ENCODE peak calls at places on chromosomes 7 and 10, in ten cellular contexts. O is GOT3; R is stimulated activated CD8-positive, alpha-beta memory T cell treated with anti-CD3 and anti-CD28 coated beads, Interleukin-7, amount 100 ng/mL, for 4 hours; L is NCI-H1105; X is RWPE1; I is naive B cell; N is IMR-90; P is EH; C is NAMALWA; Y is NCI-H1694 treated with DMSO at 0.1 percent for 48 hours. B is an unnamed sample.

GRCh38 chr7:128920913-128921582 is 10.5 kb upstream of the KCP start:
- DNase-seq in P (no peak), R (no peak), C (no peak), X (no peak), I (no peak), O (no peak), N (no peak), L (no peak), Y (no peak), B (no peak)

GRCh38 chr7:98276241-98276761 is 5.2 kb upstream of the BRI3 start:
- DNase-seq in O (no peak), L (no peak), Y (no peak), N (peak; percentile 67), C (no peak), X (no peak), P (peak; percentile 53), I (no peak), R (no peak), B (no peak)

GRCh38 chr7:74405899-74406512 is 47.7 kb upstream of the GTF2IRD1 start:
- DNase-seq in P (no peak), N (no peak), X (no peak), Y (no peak), C (no peak), R (no peak), L (no peak), I (no peak), O (no peak), B (no peak)

GRCh38 chr7:37191797-37192196 is 256.9 kb downstream of the ELMO1 start:
- DNase-seq in X (no peak), O (no peak), L (no peak), P (no peak), R (no peak), C (no peak), N (no peak), I (no peak), Y (no peak), B (no peak)

GRCh38 chr10:101453791-101454718 is 100.1 kb downstream of the BTRC start:
- DNase-seq in I (no peak), P (peak; percentile 44), Y (no peak), N (peak; percentile 52), O (no peak), C (no peak), R (no peak), L (no peak), X (no peak), B (no peak)

GRCh38 chr10:71595649-71596048 is 123.9 kb downstream of the C10orf105 start:
- DNase-seq in P (no peak), L (no peak), N (no peak), X (no peak), C (no peak), I (no peak), R (no peak), O (no peak), Y (no peak), B (no peak)

GRCh38 chr10:122551450-122551849 is 9.1 kb upstream of the DMBT1 start:
- DNase-seq in O (no peak), L (no peak), R (peak; percentile 15), X (no peak), N (no peak), P (no peak), C (peak; percentile 13), Y (no peak), I (no peak), B (no peak)

GRCh38 chr10:19043431-19043830 is 5.2 kb upstream of the MALRD1 start:
- DNase-seq in L (no peak), P (no peak), O (no peak), N (no peak), Y (no peak), X (no peak), I (no peak), R (no peak), C (no peak), B (no peak)

GRCh38 chr7:97685952-97686351 is 45.9 kb upstream of the TAC1 start:
- DNase-seq in N (no peak), P (no peak), C (no peak), X (no peak), L (no peak), Y (no peak), I (no peak), O (no peak), R (no peak), B (no peak)

GRCh38 chr7:28509256-28510021 is 97.1 kb downstream of the CREB5 start:
- DNase-seq in P (no peak), L (no peak), I (no peak), O (no peak), X (no peak), C (peak; percentile 19), R (no peak), Y (no peak), N (no peak), B (no peak)

GRCh38 chr10:73843254-73843653 is 31.1 kb downstream of the CAMK2G start:
- DNase-seq in L (no peak), X (no peak), C (no peak), O (no peak), I (no peak), R (no peak), P (peak; percentile 38), N (no peak), Y (no peak), B (no peak)

GRCh38 chr10:71981024-71981867 is 17.1 kb downstream of the CHST3 start:
- DNase-seq in X (no peak), O (no peak), R (no peak), C (no peak), N (no peak), I (no peak), L (no peak), P (peak; percentile 55), Y (no peak), B (no peak)

GRCh38 chr10:126235091-126235978 is 152.9 kb downstream of the ADAM12 start:
- DNase-seq in Y (no peak), O (no peak), P (no peak), N (no peak), L (no peak), R (no peak), C (no peak), I (no peak), X (no peak), B (no peak)

GRCh38 chr10:73859441-73860049 is 14.8 kb downstream of the CAMK2G start:
- DNase-seq in R (peak; percentile 11), I (no peak), P (no peak), L (no peak), X (no peak), C (no peak), O (no peak), Y (no peak), N (no peak), B (no peak)

GRCh38 chr7:22879285-22879684 is 56.6 kb upstream of the TOMM7 start:
- DNase-seq in I (no peak), O (no peak), C (no peak), Y (no peak), X (no peak), P (no peak), R (no peak), L (no peak), N (no peak), B (no peak)

GRCh38 chr7:146172112-146172511 is 55.5 kb downstream of the CNTNAP2 start:
- DNase-seq in X (no peak), O (no peak), Y (no peak), I (no peak), R (no peak), L (no peak), C (peak; percentile 32), P (peak; percentile 9), N (no peak), B (no peak)

GRCh38 chr7:155816996-155817395 is 4.7 kb upstream of the SHH start:
- DNase-seq in O (no peak), I (no peak), N (no peak), C (no peak), Y (no peak), P (no peak), X (no peak), R (no peak), L (no peak), B (no peak)

GRCh38 chr7:45182856-45183710 is 25.5 kb downstream of the RAMP3 start:
- DNase-seq in P (no peak), L (no peak), C (no peak), Y (no peak), N (no peak), I (no peak), X (no peak), R (no peak), O (no peak), B (no peak)

GRCh38 chr10:27344568-27345454 is 104.2 kb upstream of the ACBD5 start:
- DNase-seq in R (no peak), P (no peak), L (no peak), X (no peak), N (no peak), C (peak; percentile 26), Y (no peak), I (no peak), O (no peak), B (no peak)

GRCh38 chr10:120423350-120424197 is 33.5 kb upstream of the PLPP4 start:
- DNase-seq in I (no peak), R (no peak), Y (peak; percentile 15), P (peak; percentile 87), O (no peak), X (peak; percentile 81), C (peak; percentile 61), N (peak; percentile 13), L (no peak), B (no peak)

GRCh38 chr7:29304756-29305155 is 110.2 kb downstream of the CHN2 start:
- DNase-seq in C (no peak), I (no peak), R (no peak), P (no peak), N (no peak), X (no peak), O (no peak), L (no peak), Y (no peak), B (no peak)

GRCh38 chr7:55618913-55619312 is 46.6 kb upstream of the VOPP1 start:
- DNase-seq in I (no peak), L (no peak), O (no peak), Y (no peak), R (no peak), C (no peak), X (no peak), N (no peak), P (no peak), B (no peak)

GRCh38 chr7:7670490-7670889 is 29.9 kb downstream of the UMAD1 start:
- DNase-seq in P (no peak), R (no peak), L (no peak), X (no peak), O (no peak), N (no peak), C (no peak), I (no peak), Y (no peak), B (no peak)

GRCh38 chr10:63769367-63769766 is 248.2 kb downstream of the REEP3 start:
- DNase-seq in L (no peak), Y (no peak), P (no peak), X (no peak), O (no peak), R (no peak), N (no peak), C (no peak), I (no peak), B (no peak)

GRCh38 chr7:30988346-30989005 is 24.7 kb downstream of the GHRHR start:
- DNase-seq in I (no peak), O (no peak), L (no peak), Y (peak; percentile 41), N (no peak), C (no peak), R (no peak), X (peak; percentile 20), P (peak; percentile 16), B (no peak)

GRCh38 chr7:17299477-17299991 is 1.1 kb downstream of the AHR start:
- DNase-seq in L (no peak), O (no peak), I (peak; percentile 32), C (no peak), P (peak; percentile 40), Y (no peak), N (peak; percentile 24), R (no peak), X (peak; percentile 4), B (no peak)

GRCh38 chr10:12396567-12396966 is 47.2 kb downstream of the CAMK1D start:
- DNase-seq in X (no peak), L (no peak), O (no peak), N (peak; percentile 35), C (no peak), R (no peak), P (no peak), I (no peak), Y (no peak), B (no peak)

GRCh38 chr10:103758294-103758681 is 97.1 kb downstream of the SH3PXD2A start:
- DNase-seq in C (no peak), N (peak; percentile 86), O (no peak), P (peak; percentile 32), L (no peak), R (no peak), Y (no peak), I (no peak), X (peak; percentile 58), B (no peak)